ENCODE peak calls at places on chromosomes 11 and 22, in eight cellular contexts. One of them, this sample, is unnamed.

GRCh38 chr11:114953039-114953438 is 274.7 kb downstream of the NXPE2 start:
- DNase-seq in heart right ventricle: no peak
- DNase-seq in IMR-90: no peak
- DNase-seq in hepatocyte: peak; percentile 25
- DNase-seq in body of pancreas: no peak
- DNase-seq in HepG2: no peak
- DNase-seq in endothelial cell of umbilical vein: no peak
- DNase-seq in AG04450: no peak
- DNase-seq in this sample: no peak

GRCh38 chr11:65435981-65436411 is 13.4 kb downstream of the NEAT1 start:
- DNase-seq in endothelial cell of umbilical vein: peak; percentile 25
- DNase-seq in AG04450: no peak
- DNase-seq in IMR-90: no peak
- DNase-seq in HepG2: no peak
- DNase-seq in heart right ventricle: no peak
- DNase-seq in hepatocyte: no peak
- DNase-seq in body of pancreas: peak; percentile 57
- DNase-seq in this sample: no peak

GRCh38 chr11:107017433-107018227 is 646 bp downstream of the GUCY1A2 start:
- DNase-seq in hepatocyte: peak; percentile 84
- DNase-seq in heart right ventricle: peak; percentile 28
- DNase-seq in HepG2: peak; percentile 2
- DNase-seq in body of pancreas: peak; percentile 56
- DNase-seq in AG04450: no peak
- DNase-seq in IMR-90: no peak
- DNase-seq in endothelial cell of umbilical vein: peak; percentile 7
- DNase-seq in this sample: peak; percentile 88

GRCh38 chr11:18393581-18394299 is 623 bp upstream of the LDHA start:
- DNase-seq in HepG2: no peak
- DNase-seq in IMR-90: no peak
- DNase-seq in hepatocyte: peak; percentile 56
- DNase-seq in endothelial cell of umbilical vein: no peak
- DNase-seq in AG04450: no peak
- DNase-seq in body of pancreas: peak; percentile 46
- DNase-seq in heart right ventricle: no peak
- DNase-seq in this sample: no peak

GRCh38 chr11:62123669-62124185 is at the start of gene INCENP:
- DNase-seq in body of pancreas: peak; percentile 96
- DNase-seq in hepatocyte: peak; percentile 98
- DNase-seq in AG04450: peak; percentile 96
- DNase-seq in HepG2: peak; percentile 99
- DNase-seq in IMR-90: peak; percentile 98
- DNase-seq in endothelial cell of umbilical vein: peak; percentile 100
- DNase-seq in heart right ventricle: peak; percentile 98
- DNase-seq in this sample: peak; percentile 100

GRCh38 chr22:29093980-29094379 is 21.1 kb downstream of the KREMEN1 start:
- DNase-seq in endothelial cell of umbilical vein: no peak
- DNase-seq in body of pancreas: no peak
- DNase-seq in heart right ventricle: peak; percentile 14
- DNase-seq in IMR-90: no peak
- DNase-seq in HepG2: no peak
- DNase-seq in hepatocyte: no peak
- DNase-seq in AG04450: no peak
- DNase-seq in this sample: no peak

GRCh38 chr11:62458212-62459002 is 39.6 kb downstream of the SCGB1A1 start:
- DNase-seq in hepatocyte: no peak
- DNase-seq in heart right ventricle: no peak
- DNase-seq in IMR-90: peak; percentile 27
- DNase-seq in endothelial cell of umbilical vein: no peak
- DNase-seq in AG04450: no peak
- DNase-seq in HepG2: peak; percentile 36
- DNase-seq in body of pancreas: no peak
- DNase-seq in this sample: no peak

GRCh38 chr22:40203568-40203967 is 25.8 kb downstream of the TNRC6B start:
- DNase-seq in HepG2: no peak
- DNase-seq in endothelial cell of umbilical vein: no peak
- DNase-seq in body of pancreas: no peak
- DNase-seq in hepatocyte: no peak
- DNase-seq in IMR-90: peak; percentile 38
- DNase-seq in AG04450: no peak
- DNase-seq in heart right ventricle: no peak
- DNase-seq in this sample: no peak

GRCh38 chr22:19852177-19852781 is 2.4 kb downstream of the GNB1L start:
- DNase-seq in body of pancreas: peak; percentile 13
- DNase-seq in endothelial cell of umbilical vein: no peak
- DNase-seq in IMR-90: no peak
- DNase-seq in AG04450: no peak
- DNase-seq in heart right ventricle: no peak
- DNase-seq in hepatocyte: peak; percentile 6
- DNase-seq in HepG2: no peak
- DNase-seq in this sample: no peak

GRCh38 chr22:21942407-21942895 is 10.2 kb downstream of the PPM1F start:
- DNase-seq in heart right ventricle: peak; percentile 90
- DNase-seq in endothelial cell of umbilical vein: peak; percentile 97
- DNase-seq in body of pancreas: peak; percentile 47
- DNase-seq in hepatocyte: no peak
- DNase-seq in IMR-90: peak; percentile 88
- DNase-seq in AG04450: peak; percentile 39
- DNase-seq in HepG2: no peak
- DNase-seq in this sample: peak; percentile 98

GRCh38 chr11:29629281-29629680 is 387.5 kb downstream of the KCNA4 start:
- DNase-seq in AG04450: no peak
- DNase-seq in IMR-90: no peak
- DNase-seq in heart right ventricle: no peak
- DNase-seq in HepG2: no peak
- DNase-seq in endothelial cell of umbilical vein: no peak
- DNase-seq in body of pancreas: no peak
- DNase-seq in hepatocyte: peak; percentile 60
- DNase-seq in this sample: no peak

GRCh38 chr11:2703487-2704141 is 3.8 kb upstream of the KCNQ1OT1 start:
- DNase-seq in body of pancreas: no peak
- DNase-seq in IMR-90: no peak
- DNase-seq in HepG2: no peak
- DNase-seq in AG04450: no peak
- DNase-seq in hepatocyte: peak; percentile 78
- DNase-seq in heart right ventricle: no peak
- DNase-seq in endothelial cell of umbilical vein: no peak
- DNase-seq in this sample: peak; percentile 70

GRCh38 chr11:1078191-1078601 is 3.5 kb downstream of the MUC2 start:
- DNase-seq in body of pancreas: peak; percentile 10
- DNase-seq in IMR-90: no peak
- DNase-seq in heart right ventricle: no peak
- DNase-seq in endothelial cell of umbilical vein: no peak
- DNase-seq in HepG2: no peak
- DNase-seq in hepatocyte: no peak
- DNase-seq in AG04450: no peak
- DNase-seq in this sample: no peak

GRCh38 chr11:72692498-72693237 is 18.4 kb upstream of the PDE2A start:
- DNase-seq in heart right ventricle: no peak
- DNase-seq in hepatocyte: no peak
- DNase-seq in body of pancreas: no peak
- DNase-seq in AG04450: no peak
- DNase-seq in IMR-90: no peak
- DNase-seq in endothelial cell of umbilical vein: no peak
- DNase-seq in HepG2: no peak
- DNase-seq in this sample: no peak

GRCh38 chr22:47131611-47132427 is 369.4 kb downstream of the TBC1D22A start:
- DNase-seq in body of pancreas: no peak
- DNase-seq in AG04450: no peak
- DNase-seq in IMR-90: no peak
- DNase-seq in hepatocyte: no peak
- DNase-seq in heart right ventricle: no peak
- DNase-seq in HepG2: no peak
- DNase-seq in endothelial cell of umbilical vein: no peak
- DNase-seq in this sample: no peak

GRCh38 chr11:115741376-115741775 is 237.2 kb upstream of the CADM1 start:
- DNase-seq in IMR-90: no peak
- DNase-seq in hepatocyte: peak; percentile 33
- DNase-seq in body of pancreas: no peak
- DNase-seq in heart right ventricle: no peak
- DNase-seq in AG04450: no peak
- DNase-seq in endothelial cell of umbilical vein: no peak
- DNase-seq in HepG2: no peak
- DNase-seq in this sample: no peak

GRCh38 chr22:33986954-33987353 is 66.7 kb upstream of the LARGE1 start:
- DNase-seq in hepatocyte: no peak
- DNase-seq in HepG2: no peak
- DNase-seq in endothelial cell of umbilical vein: no peak
- DNase-seq in body of pancreas: no peak
- DNase-seq in IMR-90: no peak
- DNase-seq in heart right ventricle: no peak
- DNase-seq in AG04450: no peak
- DNase-seq in this sample: no peak

GRCh38 chr11:32439488-32440210 is 4.3 kb upstream of the WT1 start:
- DNase-seq in hepatocyte: no peak
- DNase-seq in HepG2: no peak
- DNase-seq in AG04450: no peak
- DNase-seq in IMR-90: no peak
- DNase-seq in heart right ventricle: no peak
- DNase-seq in body of pancreas: no peak
- DNase-seq in endothelial cell of umbilical vein: no peak
- DNase-seq in this sample: peak; percentile 91
- H3K27me3 ChIP-seq in hepatocyte: peaks cover 95% of the 10 kb centered on the region
- H3K27me3 ChIP-seq in HepG2: peaks cover 7% of the 10 kb centered on the region
- H3K27me3 ChIP-seq in AG04450: peaks cover 61% of the 10 kb centered on the region
- H3K27me3 ChIP-seq in IMR-90: peaks cover 61% of the 10 kb centered on the region
- H3K27me3 ChIP-seq in heart right ventricle: peaks cover 90% of the 10 kb centered on the region
- H3K27me3 ChIP-seq in body of pancreas: no peaks in the 10 kb centered on the region
- H3K27me3 ChIP-seq in endothelial cell of umbilical vein: peaks cover 64% of the 10 kb centered on the region
- H3K27me3 ChIP-seq in this sample: peaks cover 99% of the 10 kb centered on the region

GRCh38 chr22:50229370-50229769 is 15.5 kb downstream of the TUBGCP6 start:
- DNase-seq in HepG2: no peak
- DNase-seq in endothelial cell of umbilical vein: no peak
- DNase-seq in AG04450: no peak
- DNase-seq in heart right ventricle: no peak
- DNase-seq in hepatocyte: no peak
- DNase-seq in body of pancreas: no peak
- DNase-seq in IMR-90: no peak
- DNase-seq in this sample: no peak
- H3K4me3 ChIP-seq in HepG2: no peak overlapping the region
- H3K4me3 ChIP-seq in endothelial cell of umbilical vein: no peak overlapping the region
- H3K4me3 ChIP-seq in AG04450: no peak overlapping the region
- H3K4me3 ChIP-seq in heart right ventricle: no peak overlapping the region
- H3K4me3 ChIP-seq in hepatocyte: no peak overlapping the region
- H3K4me3 ChIP-seq in body of pancreas: no peak overlapping the region
- H3K4me3 ChIP-seq in IMR-90: no peak overlapping the region
- H3K4me3 ChIP-seq in this sample: no peak overlapping the region

DNA sequence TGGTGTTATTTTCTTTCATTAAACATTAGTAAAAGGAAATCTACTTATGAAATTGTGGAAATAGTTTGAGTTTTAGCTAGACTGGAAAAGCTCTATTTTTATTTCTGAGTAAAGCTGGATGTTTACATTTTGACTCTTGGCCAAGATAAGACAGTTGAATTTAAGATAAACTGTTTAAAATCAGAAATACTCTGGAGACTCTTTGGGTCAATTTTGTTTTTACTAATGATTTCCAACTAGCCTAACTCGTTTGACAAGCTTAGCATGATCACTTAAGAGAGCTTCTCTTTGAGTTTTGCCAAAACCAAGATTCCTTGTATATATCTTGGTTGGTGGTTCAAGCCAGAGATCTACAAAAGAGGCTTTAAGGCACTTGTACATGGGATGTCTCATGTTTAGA is 724.8 kb upstream of the LUZP2 start:
- DNase-seq in endothelial cell of umbilical vein: no peak
- DNase-seq in hepatocyte: peak; percentile 11
- DNase-seq in HepG2: no peak
- DNase-seq in AG04450: peak; percentile 39
- DNase-seq in body of pancreas: no peak
- DNase-seq in IMR-90: peak; percentile 74
- DNase-seq in heart right ventricle: no peak
- DNase-seq in this sample: no peak
- H3K9me3 ChIP-seq in endothelial cell of umbilical vein: no peaks in the 10 kb centered on the region
- H3K9me3 ChIP-seq in hepatocyte: no peaks in the 10 kb centered on the region
- H3K9me3 ChIP-seq in HepG2: peaks cover 42% of the 10 kb centered on the region
- H3K9me3 ChIP-seq in AG04450: peaks cover 3% of the 10 kb centered on the region
- H3K9me3 ChIP-seq in body of pancreas: no peaks in the 10 kb centered on the region
- H3K9me3 ChIP-seq in IMR-90: peaks cover 21% of the 10 kb centered on the region
- H3K9me3 ChIP-seq in heart right ventricle: no peaks in the 10 kb centered on the region
- H3K9me3 ChIP-seq in this sample: peaks cover 11% of the 10 kb centered on the region

DNA sequence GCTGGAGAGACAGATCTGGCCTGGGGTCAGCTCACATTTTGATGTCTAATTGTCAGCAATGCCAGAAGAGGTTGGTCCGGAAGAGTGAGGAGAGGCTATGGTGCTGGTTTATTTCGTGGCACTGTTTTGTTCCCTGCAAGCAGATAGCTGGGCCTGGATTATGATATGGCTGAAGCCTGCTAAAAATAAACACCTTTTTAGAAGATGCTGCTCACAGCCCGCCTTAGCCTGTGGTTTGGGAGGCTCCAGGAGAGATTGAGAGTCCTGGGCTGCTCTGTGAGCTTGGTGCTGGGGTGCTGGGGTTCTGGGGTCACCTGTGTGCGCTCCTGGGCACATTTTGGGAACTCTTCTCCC is 29.6 kb upstream of the ALX4 start:
- DNase-seq in IMR-90: no peak
- DNase-seq in HepG2: no peak
- DNase-seq in heart right ventricle: no peak
- DNase-seq in hepatocyte: no peak
- DNase-seq in endothelial cell of umbilical vein: no peak
- DNase-seq in body of pancreas: no peak
- DNase-seq in AG04450: no peak
- DNase-seq in this sample: no peak
- H3K27me3 ChIP-seq in IMR-90: peaks cover 54% of the 10 kb centered on the region
- H3K27me3 ChIP-seq in HepG2: peaks cover 4% of the 10 kb centered on the region
- H3K27me3 ChIP-seq in heart right ventricle: peaks cover 43% of the 10 kb centered on the region
- H3K27me3 ChIP-seq in hepatocyte: peaks cover 46% of the 10 kb centered on the region
- H3K27me3 ChIP-seq in endothelial cell of umbilical vein: peaks cover 46% of the 10 kb centered on the region
- H3K27me3 ChIP-seq in body of pancreas: no peaks in the 10 kb centered on the region
- H3K27me3 ChIP-seq in AG04450: peaks cover 64% of the 10 kb centered on the region
- H3K27me3 ChIP-seq in this sample: peaks cover 18% of the 10 kb centered on the region